ENCODE peak calls at places on chromosome 11, in eight cellular contexts. One of them, this sample, is unnamed. For H4K20me1, the result is how much of the 10 kb centered on the place peaks cover.

GRCh38 chr11:76709259-76709658 is 38.7 kb upstream of the LRRC32 start:
- DNase-seq in fibroblast of lung: no peak
- DNase-seq in PC-3: no peak
- DNase-seq in IMR-90: no peak
- DNase-seq in DND-41: no peak
- DNase-seq in mammary epithelial cell: no peak
- DNase-seq in H9: no peak
- DNase-seq in SK-N-SH: no peak
- DNase-seq in this sample: no peak

GRCh38 chr11:61911124-61911700 is 6.2 kb downstream of the RAB3IL1 start:
- DNase-seq in SK-N-SH: peak
- DNase-seq in IMR-90: no peak
- DNase-seq in DND-41: no peak
- DNase-seq in mammary epithelial cell: no peak
- DNase-seq in H9: no peak
- DNase-seq in PC-3: no peak
- DNase-seq in fibroblast of lung: no peak
- DNase-seq in this sample: no peak

GRCh38 chr11:93225642-93226041 is 27.9 kb upstream of the SLC36A4 start:
- DNase-seq in mammary epithelial cell: no peak
- DNase-seq in DND-41: no peak
- DNase-seq in IMR-90: peak
- DNase-seq in H9: no peak
- DNase-seq in PC-3: peak
- DNase-seq in SK-N-SH: peak
- DNase-seq in fibroblast of lung: peak
- DNase-seq in this sample: peak

GRCh38 chr11:12013771-12014170 is 5.3 kb upstream of the DKK3 start:
- DNase-seq in SK-N-SH: no peak
- DNase-seq in fibroblast of lung: no peak
- DNase-seq in H9: no peak
- DNase-seq in PC-3: peak
- DNase-seq in DND-41: no peak
- DNase-seq in IMR-90: no peak
- DNase-seq in mammary epithelial cell: no peak
- DNase-seq in this sample: no peak

GRCh38 chr11:70409437-70409836 is 11.1 kb downstream of the CTTN start:
- DNase-seq in DND-41: no peak
- DNase-seq in PC-3: no peak
- DNase-seq in mammary epithelial cell: no peak
- DNase-seq in IMR-90: no peak
- DNase-seq in fibroblast of lung: no peak
- DNase-seq in H9: no peak
- DNase-seq in SK-N-SH: no peak
- DNase-seq in this sample: no peak

GRCh38 chr11:93169950-93170561 is 27.7 kb downstream of the SLC36A4 start:
- DNase-seq in H9: no peak
- DNase-seq in IMR-90: peak
- DNase-seq in SK-N-SH: peak
- DNase-seq in PC-3: peak
- DNase-seq in DND-41: no peak
- DNase-seq in fibroblast of lung: peak
- DNase-seq in mammary epithelial cell: peak
- DNase-seq in this sample: peak

GRCh38 chr11:34052608-34053160 is 1.2 kb downstream of the CAPRIN1 start:
- DNase-seq in PC-3: no peak
- DNase-seq in mammary epithelial cell: peak
- DNase-seq in H9: no peak
- DNase-seq in IMR-90: no peak
- DNase-seq in fibroblast of lung: no peak
- DNase-seq in SK-N-SH: peak
- DNase-seq in DND-41: peak
- DNase-seq in this sample: peak

GRCh38 chr11:17230867-17231851 is 23.4 kb upstream of the PIK3C2A start:
- DNase-seq in fibroblast of lung: no peak
- DNase-seq in SK-N-SH: no peak
- DNase-seq in DND-41: peak
- DNase-seq in mammary epithelial cell: no peak
- DNase-seq in H9: no peak
- DNase-seq in IMR-90: no peak
- DNase-seq in PC-3: no peak
- DNase-seq in this sample: peak

GRCh38 chr11:55852141-55852540 is 13.6 kb downstream of the OR5D16 start:
- DNase-seq in IMR-90: no peak
- DNase-seq in SK-N-SH: no peak
- DNase-seq in mammary epithelial cell: no peak
- DNase-seq in H9: no peak
- DNase-seq in DND-41: no peak
- DNase-seq in PC-3: no peak
- DNase-seq in fibroblast of lung: no peak
- DNase-seq in this sample: no peak

GRCh38 chr11:69413015-69413801 is 68.3 kb upstream of the LINC01488 start:
- DNase-seq in PC-3: no peak
- DNase-seq in IMR-90: no peak
- DNase-seq in H9: no peak
- DNase-seq in DND-41: no peak
- DNase-seq in SK-N-SH: no peak
- DNase-seq in fibroblast of lung: no peak
- DNase-seq in mammary epithelial cell: no peak
- DNase-seq in this sample: no peak

GRCh38 chr11:10456519-10456918 is 1.5 kb downstream of the AMPD3 start:
- DNase-seq in fibroblast of lung: no peak
- DNase-seq in SK-N-SH: no peak
- DNase-seq in DND-41: peak
- DNase-seq in H9: peak
- DNase-seq in mammary epithelial cell: no peak
- DNase-seq in IMR-90: no peak
- DNase-seq in PC-3: no peak
- DNase-seq in this sample: peak

GRCh38 chr11:10459029-10459970 is 4.2 kb downstream of the AMPD3 start:
- DNase-seq in IMR-90: no peak
- DNase-seq in fibroblast of lung: no peak
- DNase-seq in H9: peak
- DNase-seq in SK-N-SH: no peak
- DNase-seq in PC-3: no peak
- DNase-seq in mammary epithelial cell: no peak
- DNase-seq in DND-41: peak
- DNase-seq in this sample: peak

GRCh38 chr11:10461276-10461790 is 6.3 kb downstream of the AMPD3 start:
- DNase-seq in H9: peak
- DNase-seq in PC-3: no peak
- DNase-seq in IMR-90: no peak
- DNase-seq in DND-41: no peak
- DNase-seq in fibroblast of lung: no peak
- DNase-seq in SK-N-SH: no peak
- DNase-seq in mammary epithelial cell: no peak
- DNase-seq in this sample: no peak

GRCh38 chr11:10457901-10458300 is 2.8 kb downstream of the AMPD3 start:
- DNase-seq in mammary epithelial cell: no peak
- DNase-seq in PC-3: no peak
- DNase-seq in fibroblast of lung: no peak
- DNase-seq in DND-41: no peak
- DNase-seq in SK-N-SH: no peak
- DNase-seq in H9: peak
- DNase-seq in IMR-90: no peak
- DNase-seq in this sample: peak

DNA sequence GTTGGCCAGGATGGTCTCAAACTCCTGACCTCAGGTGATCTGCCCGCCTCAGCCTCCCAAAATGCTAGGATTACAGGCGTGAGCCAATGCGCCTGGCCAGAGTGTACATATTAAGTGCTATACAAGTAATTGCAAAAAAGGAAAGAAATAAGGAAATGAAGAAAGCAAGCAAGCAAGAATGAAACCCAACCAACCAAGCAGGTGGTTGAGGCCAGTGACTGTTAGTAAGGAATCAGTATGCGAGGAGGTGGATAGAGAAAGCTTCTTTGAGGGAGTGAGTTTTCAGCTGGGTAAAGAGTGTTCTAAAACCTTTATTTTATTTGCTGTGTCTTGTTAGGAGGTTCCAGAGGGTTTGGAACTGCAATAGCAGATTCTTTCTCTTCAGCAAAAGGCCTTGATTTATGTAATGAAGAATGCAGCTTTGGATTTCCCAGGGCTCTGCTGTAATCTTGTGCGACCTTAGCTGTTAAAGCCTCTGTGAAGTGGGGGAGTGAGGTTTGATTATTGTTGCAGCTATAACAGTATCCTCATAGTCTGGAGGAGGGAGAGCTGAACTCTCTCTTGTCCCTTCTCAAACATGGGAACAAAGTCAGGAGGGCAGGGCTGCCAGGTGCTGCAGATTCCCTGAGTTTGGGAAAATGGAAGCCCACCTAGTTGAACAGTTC is 5.7 kb downstream of the AMPD3 start:
- DNase-seq in mammary epithelial cell: no peak
- DNase-seq in H9: peak
- DNase-seq in PC-3: no peak
- DNase-seq in DND-41: no peak
- DNase-seq in fibroblast of lung: no peak
- DNase-seq in IMR-90: no peak
- DNase-seq in SK-N-SH: no peak
- DNase-seq in this sample: peak
- H4K20me1 ChIP-seq in mammary epithelial cell: under half
- H4K20me1 ChIP-seq in H9: under half
- H4K20me1 ChIP-seq in PC-3: under half
- H4K20me1 ChIP-seq in DND-41: under half
- H4K20me1 ChIP-seq in fibroblast of lung: under half
- H4K20me1 ChIP-seq in IMR-90: under half
- H4K20me1 ChIP-seq in SK-N-SH: under half
- H4K20me1 ChIP-seq in this sample: under half

GRCh38 chr11:44979536-44980399 is 29.1 kb upstream of the TP53I11 start:
- DNase-seq in fibroblast of lung: no peak
- DNase-seq in IMR-90: no peak
- DNase-seq in mammary epithelial cell: no peak
- DNase-seq in PC-3: peak
- DNase-seq in SK-N-SH: no peak
- DNase-seq in H9: peak
- DNase-seq in DND-41: no peak
- DNase-seq in this sample: no peak

GRCh38 chr11:44980533-44981427 is 30.1 kb upstream of the TP53I11 start:
- DNase-seq in IMR-90: no peak
- DNase-seq in mammary epithelial cell: no peak
- DNase-seq in H9: no peak
- DNase-seq in DND-41: no peak
- DNase-seq in SK-N-SH: no peak
- DNase-seq in PC-3: no peak
- DNase-seq in fibroblast of lung: no peak
- DNase-seq in this sample: peak

GRCh38 chr11:44978279-44978960 is 27.7 kb upstream of the TP53I11 start:
- DNase-seq in mammary epithelial cell: no peak
- DNase-seq in fibroblast of lung: no peak
- DNase-seq in IMR-90: no peak
- DNase-seq in SK-N-SH: no peak
- DNase-seq in PC-3: no peak
- DNase-seq in H9: no peak
- DNase-seq in DND-41: no peak
- DNase-seq in this sample: no peak

GRCh38 chr11:44977493-44977984 is 26.9 kb upstream of the TP53I11 start:
- DNase-seq in fibroblast of lung: no peak
- DNase-seq in PC-3: peak
- DNase-seq in DND-41: peak
- DNase-seq in SK-N-SH: peak
- DNase-seq in H9: peak
- DNase-seq in mammary epithelial cell: no peak
- DNase-seq in IMR-90: peak
- DNase-seq in this sample: no peak

GRCh38 chr11:44978961-44979331 is 28.3 kb upstream of the TP53I11 start:
- DNase-seq in PC-3: peak
- DNase-seq in mammary epithelial cell: peak
- DNase-seq in SK-N-SH: no peak
- DNase-seq in DND-41: no peak
- DNase-seq in fibroblast of lung: no peak
- DNase-seq in H9: no peak
- DNase-seq in IMR-90: no peak
- DNase-seq in this sample: no peak
- TF ChIP-seq CTCF in PC-3: peak
- TF ChIP-seq CTCF in mammary epithelial cell: no peak
- TF ChIP-seq CTCF in SK-N-SH: no peak
- TF ChIP-seq CTCF in DND-41: no peak
- TF ChIP-seq CTCF in fibroblast of lung: no peak
- TF ChIP-seq CTCF in H9: no peak
- TF ChIP-seq CTCF in IMR-90: no peak
- TF ChIP-seq CTCF in this sample: no peak

DNA sequence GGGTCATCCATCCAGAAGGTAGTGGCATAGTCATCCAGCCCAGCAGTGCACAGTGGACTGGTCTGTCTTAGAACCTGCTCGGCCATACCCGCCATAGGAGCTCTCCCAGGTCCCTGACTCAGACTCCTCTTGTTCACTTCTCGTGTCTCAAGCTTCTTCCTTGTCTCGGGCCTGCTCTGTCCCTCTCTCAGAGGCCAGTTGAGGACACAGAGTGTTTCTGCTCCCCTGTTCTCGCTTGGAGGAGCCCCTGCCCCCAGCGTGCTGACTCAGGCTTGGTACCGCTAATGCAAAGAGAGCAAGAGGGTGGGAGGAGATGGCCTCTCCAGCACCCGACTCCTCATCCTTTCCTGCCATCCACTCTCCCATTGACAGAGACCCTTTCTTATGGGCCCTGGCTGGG is 15.7 kb downstream of the TSPAN18 start:
- DNase-seq in IMR-90: no peak
- DNase-seq in mammary epithelial cell: no peak
- DNase-seq in PC-3: no peak
- DNase-seq in SK-N-SH: no peak
- DNase-seq in H9: no peak
- DNase-seq in DND-41: no peak
- DNase-seq in fibroblast of lung: no peak
- DNase-seq in this sample: no peak
- H4K20me1 ChIP-seq in IMR-90: under half
- H4K20me1 ChIP-seq in mammary epithelial cell: under half
- H4K20me1 ChIP-seq in PC-3: under half
- H4K20me1 ChIP-seq in SK-N-SH: under half
- H4K20me1 ChIP-seq in H9: under half
- H4K20me1 ChIP-seq in DND-41: under half
- H4K20me1 ChIP-seq in fibroblast of lung: under half
- H4K20me1 ChIP-seq in this sample: under half

GRCh38 chr11:6557063-6557462 is 46.4 kb downstream of the RRP8 start:
- DNase-seq in fibroblast of lung: no peak
- DNase-seq in DND-41: no peak
- DNase-seq in H9: no peak
- DNase-seq in PC-3: no peak
- DNase-seq in SK-N-SH: no peak
- DNase-seq in mammary epithelial cell: no peak
- DNase-seq in IMR-90: no peak
- DNase-seq in this sample: no peak

GRCh38 chr11:6553634-6554033 is 49.8 kb downstream of the RRP8 start:
- DNase-seq in DND-41: no peak
- DNase-seq in H9: no peak
- DNase-seq in IMR-90: no peak
- DNase-seq in SK-N-SH: no peak
- DNase-seq in PC-3: no peak
- DNase-seq in mammary epithelial cell: no peak
- DNase-seq in fibroblast of lung: no peak
- DNase-seq in this sample: no peak

GRCh38 chr11:6554828-6555706 is 48.3 kb downstream of the RRP8 start:
- DNase-seq in IMR-90: no peak
- DNase-seq in fibroblast of lung: no peak
- DNase-seq in mammary epithelial cell: no peak
- DNase-seq in PC-3: no peak
- DNase-seq in H9: no peak
- DNase-seq in SK-N-SH: no peak
- DNase-seq in DND-41: no peak
- DNase-seq in this sample: no peak

GRCh38 chr11:6557761-6558674 is 45.4 kb downstream of the RRP8 start:
- DNase-seq in fibroblast of lung: no peak
- DNase-seq in H9: no peak
- DNase-seq in DND-41: no peak
- DNase-seq in SK-N-SH: no peak
- DNase-seq in mammary epithelial cell: no peak
- DNase-seq in IMR-90: no peak
- DNase-seq in PC-3: no peak
- DNase-seq in this sample: no peak

GRCh38 chr11:6556139-6556949 is 47.1 kb downstream of the RRP8 start:
- DNase-seq in fibroblast of lung: no peak
- DNase-seq in SK-N-SH: no peak
- DNase-seq in H9: no peak
- DNase-seq in mammary epithelial cell: no peak
- DNase-seq in PC-3: no peak
- DNase-seq in DND-41: no peak
- DNase-seq in IMR-90: no peak
- DNase-seq in this sample: no peak
- TF ChIP-seq CTCF in fibroblast of lung: no peak
- TF ChIP-seq CTCF in SK-N-SH: no peak
- TF ChIP-seq CTCF in H9: no peak
- TF ChIP-seq CTCF in mammary epithelial cell: no peak
- TF ChIP-seq CTCF in PC-3: no peak
- TF ChIP-seq CTCF in DND-41: no peak
- TF ChIP-seq CTCF in IMR-90: no peak
- TF ChIP-seq CTCF in this sample: no peak

This sample was measured in OCI-LY7.